ENCODE peak calls at places on chromosomes 7 and 10, in eight cellular contexts. One of them, this sample, is unnamed.

GRCh38 chr7:128997161-128997560 is 57.8 kb downstream of the TNPO3 start:
- DNase-seq in EL: no peak
- DNase-seq in NCI-H2029: no peak
- DNase-seq in choroid plexus epithelial cell: no peak
- DNase-seq in hepatocyte: no peak
- DNase-seq in CD8-positive, alpha-beta memory T cell: no peak
- DNase-seq in HepG2: no peak
- DNase-seq in cardiac muscle cell: no peak
- DNase-seq in this sample: no peak

GRCh38 chr10:27611209-27611608 is 107.1 kb downstream of the RAB18 start:
- DNase-seq in choroid plexus epithelial cell: no peak
- DNase-seq in NCI-H2029: no peak
- DNase-seq in hepatocyte: peak; percentile 30
- DNase-seq in HepG2: peak; percentile 2
- DNase-seq in EL: peak; percentile 77
- DNase-seq in cardiac muscle cell: no peak
- DNase-seq in CD8-positive, alpha-beta memory T cell: no peak
- DNase-seq in this sample: no peak

GRCh38 chr7:137146996-137147720 is 196.4 kb downstream of the PTN start:
- DNase-seq in HepG2: no peak
- DNase-seq in cardiac muscle cell: no peak
- DNase-seq in EL: peak; percentile 26
- DNase-seq in hepatocyte: no peak
- DNase-seq in NCI-H2029: no peak
- DNase-seq in choroid plexus epithelial cell: peak; percentile 5
- DNase-seq in CD8-positive, alpha-beta memory T cell: no peak
- DNase-seq in this sample: no peak

GRCh38 chr10:113060221-113061053 is 110.4 kb downstream of the TCF7L2 start:
- DNase-seq in EL: no peak
- DNase-seq in CD8-positive, alpha-beta memory T cell: no peak
- DNase-seq in HepG2: peak; percentile 71
- DNase-seq in hepatocyte: peak; percentile 52
- DNase-seq in choroid plexus epithelial cell: no peak
- DNase-seq in NCI-H2029: no peak
- DNase-seq in cardiac muscle cell: no peak
- DNase-seq in this sample: no peak

GRCh38 chr10:74039561-74040145 is 41.7 kb downstream of the VCL start:
- DNase-seq in hepatocyte: no peak
- DNase-seq in cardiac muscle cell: peak; percentile 27
- DNase-seq in HepG2: no peak
- DNase-seq in EL: peak; percentile 48
- DNase-seq in NCI-H2029: no peak
- DNase-seq in CD8-positive, alpha-beta memory T cell: no peak
- DNase-seq in choroid plexus epithelial cell: peak; percentile 75
- DNase-seq in this sample: no peak

GRCh38 chr10:52451817-52452216 is 137.7 kb downstream of the DKK1 start:
- DNase-seq in HepG2: no peak
- DNase-seq in CD8-positive, alpha-beta memory T cell: no peak
- DNase-seq in choroid plexus epithelial cell: peak; percentile 29
- DNase-seq in NCI-H2029: no peak
- DNase-seq in hepatocyte: no peak
- DNase-seq in EL: peak; percentile 94
- DNase-seq in cardiac muscle cell: no peak
- DNase-seq in this sample: no peak

GRCh38 chr10:69065406-69066361 is 22.2 kb upstream of the SRGN start:
- DNase-seq in EL: peak; percentile 66
- DNase-seq in hepatocyte: no peak
- DNase-seq in cardiac muscle cell: no peak
- DNase-seq in CD8-positive, alpha-beta memory T cell: no peak
- DNase-seq in HepG2: no peak
- DNase-seq in NCI-H2029: no peak
- DNase-seq in choroid plexus epithelial cell: peak; percentile 92
- DNase-seq in this sample: no peak

GRCh38 chr7:84642611-84643010 is 448.0 kb upstream of the SEMA3A start:
- DNase-seq in EL: no peak
- DNase-seq in hepatocyte: no peak
- DNase-seq in CD8-positive, alpha-beta memory T cell: no peak
- DNase-seq in choroid plexus epithelial cell: no peak
- DNase-seq in NCI-H2029: no peak
- DNase-seq in cardiac muscle cell: no peak
- DNase-seq in HepG2: no peak
- DNase-seq in this sample: no peak

GRCh38 chr7:22447759-22448158 is 52.2 kb downstream of the STEAP1B start:
- DNase-seq in CD8-positive, alpha-beta memory T cell: no peak
- DNase-seq in EL: no peak
- DNase-seq in hepatocyte: no peak
- DNase-seq in cardiac muscle cell: no peak
- DNase-seq in NCI-H2029: peak; percentile 95
- DNase-seq in HepG2: no peak
- DNase-seq in choroid plexus epithelial cell: no peak
- DNase-seq in this sample: no peak

GRCh38 chr10:133236411-133237240 is 1.0 kb upstream of the VENTX start:
- DNase-seq in choroid plexus epithelial cell: no peak
- DNase-seq in hepatocyte: no peak
- DNase-seq in NCI-H2029: no peak
- DNase-seq in CD8-positive, alpha-beta memory T cell: no peak
- DNase-seq in HepG2: no peak
- DNase-seq in cardiac muscle cell: no peak
- DNase-seq in EL: no peak
- DNase-seq in this sample: no peak

GRCh38 chr10:79050896-79051555 is 17.7 kb upstream of the ZMIZ1 start:
- DNase-seq in hepatocyte: no peak
- DNase-seq in cardiac muscle cell: no peak
- DNase-seq in CD8-positive, alpha-beta memory T cell: no peak
- DNase-seq in NCI-H2029: no peak
- DNase-seq in HepG2: no peak
- DNase-seq in EL: peak; percentile 46
- DNase-seq in choroid plexus epithelial cell: no peak
- DNase-seq in this sample: peak; percentile 19

GRCh38 chr10:73478636-73479035 is 17.2 kb downstream of the PPP3CB start:
- DNase-seq in NCI-H2029: no peak
- DNase-seq in choroid plexus epithelial cell: no peak
- DNase-seq in HepG2: no peak
- DNase-seq in EL: no peak
- DNase-seq in hepatocyte: no peak
- DNase-seq in CD8-positive, alpha-beta memory T cell: no peak
- DNase-seq in cardiac muscle cell: no peak
- DNase-seq in this sample: no peak

GRCh38 chr7:44347546-44348114 is 22.2 kb upstream of the CAMK2B start:
- DNase-seq in CD8-positive, alpha-beta memory T cell: no peak
- DNase-seq in HepG2: no peak
- DNase-seq in hepatocyte: no peak
- DNase-seq in choroid plexus epithelial cell: no peak
- DNase-seq in EL: no peak
- DNase-seq in cardiac muscle cell: no peak
- DNase-seq in NCI-H2029: no peak
- DNase-seq in this sample: no peak

GRCh38 chr10:129848084-129848483 is 116.0 kb downstream of the EBF3 start:
- DNase-seq in hepatocyte: no peak
- DNase-seq in CD8-positive, alpha-beta memory T cell: no peak
- DNase-seq in NCI-H2029: no peak
- DNase-seq in HepG2: no peak
- DNase-seq in choroid plexus epithelial cell: no peak
- DNase-seq in EL: no peak
- DNase-seq in cardiac muscle cell: no peak
- DNase-seq in this sample: no peak

GRCh38 chr7:139735912-139736595 is 41.7 kb downstream of the HIPK2 start:
- DNase-seq in cardiac muscle cell: no peak
- DNase-seq in NCI-H2029: no peak
- DNase-seq in choroid plexus epithelial cell: no peak
- DNase-seq in CD8-positive, alpha-beta memory T cell: no peak
- DNase-seq in EL: no peak
- DNase-seq in HepG2: no peak
- DNase-seq in hepatocyte: no peak
- DNase-seq in this sample: no peak

GRCh38 chr10:122139627-122140151 is 131.4 kb upstream of the BTBD16 start:
- DNase-seq in NCI-H2029: no peak
- DNase-seq in CD8-positive, alpha-beta memory T cell: no peak
- DNase-seq in choroid plexus epithelial cell: no peak
- DNase-seq in HepG2: no peak
- DNase-seq in cardiac muscle cell: no peak
- DNase-seq in EL: no peak
- DNase-seq in hepatocyte: no peak
- DNase-seq in this sample: no peak

GRCh38 chr10:33196710-33197406 is 137.6 kb downstream of the NRP1 start:
- DNase-seq in cardiac muscle cell: no peak
- DNase-seq in EL: no peak
- DNase-seq in hepatocyte: peak; percentile 40
- DNase-seq in HepG2: peak; percentile 94
- DNase-seq in choroid plexus epithelial cell: no peak
- DNase-seq in CD8-positive, alpha-beta memory T cell: no peak
- DNase-seq in NCI-H2029: no peak
- DNase-seq in this sample: no peak

GRCh38 chr10:122548699-122549098 is 11.9 kb upstream of the DMBT1 start:
- DNase-seq in choroid plexus epithelial cell: no peak
- DNase-seq in CD8-positive, alpha-beta memory T cell: no peak
- DNase-seq in hepatocyte: no peak
- DNase-seq in HepG2: no peak
- DNase-seq in EL: no peak
- DNase-seq in NCI-H2029: no peak
- DNase-seq in cardiac muscle cell: no peak
- DNase-seq in this sample: no peak

GRCh38 chr10:33163941-33164824 is 170.3 kb downstream of the NRP1 start:
- DNase-seq in hepatocyte: no peak
- DNase-seq in NCI-H2029: peak; percentile 34
- DNase-seq in CD8-positive, alpha-beta memory T cell: no peak
- DNase-seq in EL: peak; percentile 65
- DNase-seq in HepG2: peak; percentile 55
- DNase-seq in cardiac muscle cell: no peak
- DNase-seq in choroid plexus epithelial cell: peak; percentile 48
- DNase-seq in this sample: no peak

GRCh38 chr7:20647051-20647450 is 31.6 kb downstream of the ABCB5 start:
- DNase-seq in cardiac muscle cell: no peak
- DNase-seq in NCI-H2029: no peak
- DNase-seq in CD8-positive, alpha-beta memory T cell: no peak
- DNase-seq in HepG2: no peak
- DNase-seq in EL: no peak
- DNase-seq in choroid plexus epithelial cell: peak; percentile 57
- DNase-seq in hepatocyte: no peak
- DNase-seq in this sample: no peak

GRCh38 chr7:80876894-80877414 is 41.9 kb downstream of the SEMA3C start:
- DNase-seq in EL: peak; percentile 89
- DNase-seq in CD8-positive, alpha-beta memory T cell: no peak
- DNase-seq in hepatocyte: peak; percentile 64
- DNase-seq in NCI-H2029: no peak
- DNase-seq in HepG2: no peak
- DNase-seq in choroid plexus epithelial cell: no peak
- DNase-seq in cardiac muscle cell: peak; percentile 58
- DNase-seq in this sample: no peak

GRCh38 chr7:135441791-135442190 is 68.1 kb downstream of the CNOT4 start:
- DNase-seq in EL: peak; percentile 28
- DNase-seq in hepatocyte: peak; percentile 6
- DNase-seq in HepG2: no peak
- DNase-seq in cardiac muscle cell: peak; percentile 10
- DNase-seq in NCI-H2029: no peak
- DNase-seq in CD8-positive, alpha-beta memory T cell: no peak
- DNase-seq in choroid plexus epithelial cell: peak; percentile 49
- DNase-seq in this sample: no peak

GRCh38 chr10:47243791-47244190 is 56.2 kb upstream of the GDF10 start:
- DNase-seq in HepG2: no peak
- DNase-seq in CD8-positive, alpha-beta memory T cell: no peak
- DNase-seq in choroid plexus epithelial cell: no peak
- DNase-seq in NCI-H2029: no peak
- DNase-seq in EL: no peak
- DNase-seq in cardiac muscle cell: no peak
- DNase-seq in hepatocyte: no peak
- DNase-seq in this sample: no peak

GRCh38 chr10:36313142-36313541 is 671.0 kb upstream of the FZD8 start:
- DNase-seq in choroid plexus epithelial cell: no peak
- DNase-seq in HepG2: no peak
- DNase-seq in NCI-H2029: no peak
- DNase-seq in CD8-positive, alpha-beta memory T cell: no peak
- DNase-seq in cardiac muscle cell: no peak
- DNase-seq in hepatocyte: no peak
- DNase-seq in EL: no peak
- DNase-seq in this sample: no peak

GRCh38 chr10:35711615-35712411 is 69.7 kb upstream of the FZD8 start:
- DNase-seq in EL: no peak
- DNase-seq in CD8-positive, alpha-beta memory T cell: no peak
- DNase-seq in HepG2: no peak
- DNase-seq in choroid plexus epithelial cell: no peak
- DNase-seq in cardiac muscle cell: no peak
- DNase-seq in NCI-H2029: peak; percentile 15
- DNase-seq in hepatocyte: no peak
- DNase-seq in this sample: no peak

GRCh38 chr7:151400626-151401315 is 9.1 kb downstream of the WDR86 start:
- DNase-seq in hepatocyte: no peak
- DNase-seq in NCI-H2029: no peak
- DNase-seq in CD8-positive, alpha-beta memory T cell: no peak
- DNase-seq in HepG2: no peak
- DNase-seq in EL: no peak
- DNase-seq in cardiac muscle cell: no peak
- DNase-seq in choroid plexus epithelial cell: no peak
- DNase-seq in this sample: peak; percentile 31

GRCh38 chr10:34109481-34109880 is 705.6 kb downstream of the PARD3 start:
- DNase-seq in EL: no peak
- DNase-seq in CD8-positive, alpha-beta memory T cell: no peak
- DNase-seq in choroid plexus epithelial cell: no peak
- DNase-seq in hepatocyte: no peak
- DNase-seq in HepG2: no peak
- DNase-seq in cardiac muscle cell: no peak
- DNase-seq in NCI-H2029: no peak
- DNase-seq in this sample: no peak

GRCh38 chr7:146659732-146660131 is 543.1 kb downstream of the CNTNAP2 start:
- DNase-seq in hepatocyte: no peak
- DNase-seq in choroid plexus epithelial cell: no peak
- DNase-seq in cardiac muscle cell: no peak
- DNase-seq in NCI-H2029: peak; percentile 69
- DNase-seq in HepG2: no peak
- DNase-seq in CD8-positive, alpha-beta memory T cell: no peak
- DNase-seq in EL: no peak
- DNase-seq in this sample: peak; percentile 76

GRCh38 chr7:106717254-106717996 is 56.5 kb upstream of the CCDC71L start:
- DNase-seq in choroid plexus epithelial cell: peak; percentile 39
- DNase-seq in NCI-H2029: no peak
- DNase-seq in EL: peak; percentile 6
- DNase-seq in hepatocyte: no peak
- DNase-seq in HepG2: no peak
- DNase-seq in cardiac muscle cell: no peak
- DNase-seq in CD8-positive, alpha-beta memory T cell: no peak
- DNase-seq in this sample: no peak

GRCh38 chr7:143892527-143893300 is 9.3 kb downstream of the TCAF1 start:
- DNase-seq in NCI-H2029: peak; percentile 58
- DNase-seq in choroid plexus epithelial cell: peak; percentile 72
- DNase-seq in cardiac muscle cell: peak; percentile 33
- DNase-seq in hepatocyte: no peak
- DNase-seq in CD8-positive, alpha-beta memory T cell: peak; percentile 10
- DNase-seq in HepG2: peak; percentile 68
- DNase-seq in EL: peak; percentile 38
- DNase-seq in this sample: no peak

GRCh38 chr10:8913720-8914119 is 859.2 kb downstream of the GATA3 start:
- DNase-seq in CD8-positive, alpha-beta memory T cell: no peak
- DNase-seq in NCI-H2029: no peak
- DNase-seq in choroid plexus epithelial cell: peak; percentile 13
- DNase-seq in cardiac muscle cell: no peak
- DNase-seq in hepatocyte: peak; percentile 8
- DNase-seq in HepG2: no peak
- DNase-seq in EL: no peak
- DNase-seq in this sample: no peak

GRCh38 chr7:50353894-50354595 is 49.5 kb downstream of the IKZF1 start:
- DNase-seq in hepatocyte: no peak
- DNase-seq in cardiac muscle cell: no peak
- DNase-seq in HepG2: no peak
- DNase-seq in CD8-positive, alpha-beta memory T cell: no peak
- DNase-seq in choroid plexus epithelial cell: no peak
- DNase-seq in NCI-H2029: no peak
- DNase-seq in EL: no peak
- DNase-seq in this sample: no peak

GRCh38 chr10:99667108-99667751 is 7.9 kb downstream of the ENTPD7 start:
- DNase-seq in HepG2: no peak
- DNase-seq in EL: peak; percentile 93
- DNase-seq in choroid plexus epithelial cell: peak; percentile 51
- DNase-seq in hepatocyte: peak; percentile 55
- DNase-seq in NCI-H2029: no peak
- DNase-seq in cardiac muscle cell: no peak
- DNase-seq in CD8-positive, alpha-beta memory T cell: no peak
- DNase-seq in this sample: no peak

GRCh38 chr10:88385601-88386203 is 197.4 kb downstream of the RNLS start:
- DNase-seq in HepG2: peak; percentile 27
- DNase-seq in CD8-positive, alpha-beta memory T cell: peak; percentile 67
- DNase-seq in NCI-H2029: no peak
- DNase-seq in choroid plexus epithelial cell: no peak
- DNase-seq in EL: no peak
- DNase-seq in cardiac muscle cell: no peak
- DNase-seq in hepatocyte: peak; percentile 74
- DNase-seq in this sample: peak; percentile 76

This sample was measured in pancreas.